ENCODE peak calls at places on chromosomes 6 and 20, in four cellular contexts. One of them, this sample, is unnamed.

GRCh38 chr6:34552620-34553019 is 3.5 kb downstream of the SPDEF start:
- DNase-seq in IMR-90: no peak
- DNase-seq in SK-N-SH: no peak
- DNase-seq in A549: no peak
- DNase-seq in this sample: no peak

GRCh38 chr20:62628691-62629090 is 13.6 kb upstream of the SLCO4A1 start:
- DNase-seq in IMR-90: peak; percentile 13
- DNase-seq in SK-N-SH: peak; percentile 68
- DNase-seq in A549: peak; percentile 18
- DNase-seq in this sample: no peak

GRCh38 chr20:38001981-38002380 is 31.3 kb downstream of the TTI1 start:
- DNase-seq in IMR-90: peak; percentile 51
- DNase-seq in SK-N-SH: no peak
- DNase-seq in A549: no peak
- DNase-seq in this sample: no peak

GRCh38 chr20:38117635-38118034 is 47.4 kb downstream of the TGM2 start:
- DNase-seq in IMR-90: peak; percentile 66
- DNase-seq in SK-N-SH: no peak
- DNase-seq in A549: peak; percentile 61
- DNase-seq in this sample: no peak

GRCh38 chr6:40894962-40895799 is 143.8 kb downstream of the UNC5CL start:
- DNase-seq in IMR-90: peak; percentile 54
- DNase-seq in SK-N-SH: peak; percentile 36
- DNase-seq in A549: peak; percentile 76
- DNase-seq in this sample: no peak

GRCh38 chr20:48725589-48725991 is 102.2 kb downstream of the PREX1 start:
- DNase-seq in IMR-90: peak; percentile 7
- DNase-seq in SK-N-SH: peak; percentile 27
- DNase-seq in A549: peak; percentile 71
- DNase-seq in this sample: no peak

GRCh38 chr20:24747015-24747712 is 201.9 kb upstream of the CST7 start:
- DNase-seq in IMR-90: no peak
- DNase-seq in SK-N-SH: no peak
- DNase-seq in A549: no peak
- DNase-seq in this sample: no peak

GRCh38 chr20:38121741-38122140 is 43.3 kb downstream of the TGM2 start:
- DNase-seq in IMR-90: no peak
- DNase-seq in SK-N-SH: no peak
- DNase-seq in A549: no peak
- DNase-seq in this sample: no peak

GRCh38 chr6:129059650-129060049 is 176.7 kb downstream of the LAMA2 start:
- DNase-seq in IMR-90: no peak
- DNase-seq in SK-N-SH: no peak
- DNase-seq in A549: no peak
- DNase-seq in this sample: no peak

GRCh38 chr20:62508641-62509051 is 32.9 kb upstream of the GATA5 start:
- DNase-seq in IMR-90: no peak
- DNase-seq in SK-N-SH: no peak
- DNase-seq in A549: peak; percentile 46
- DNase-seq in this sample: no peak

GRCh38 chr6:20426177-20427082 is 24.8 kb downstream of the E2F3 start:
- DNase-seq in IMR-90: no peak
- DNase-seq in SK-N-SH: no peak
- DNase-seq in A549: no peak
- DNase-seq in this sample: no peak

GRCh38 chr6:33317418-33317667 is 201 bp downstream of the ZBTB22 start:
- DNase-seq in IMR-90: no peak
- DNase-seq in SK-N-SH: peak; percentile 92
- DNase-seq in A549: no peak
- DNase-seq in this sample: no peak

GRCh38 chr6:161101517-161101916 is 109.9 kb downstream of the MAP3K4 start:
- DNase-seq in IMR-90: peak; percentile 17
- DNase-seq in SK-N-SH: peak; percentile 43
- DNase-seq in A549: no peak
- DNase-seq in this sample: no peak

GRCh38 chr6:158153576-158153975 is 14.5 kb downstream of the SERAC1 start:
- DNase-seq in IMR-90: no peak
- DNase-seq in SK-N-SH: no peak
- DNase-seq in A549: no peak
- DNase-seq in this sample: no peak

GRCh38 chr20:43305749-43306148 is 116.0 kb upstream of the PTPRT start:
- DNase-seq in IMR-90: no peak
- DNase-seq in SK-N-SH: no peak
- DNase-seq in A549: no peak
- DNase-seq in this sample: no peak

GRCh38 chr6:139764498-139764986 is 390.1 kb upstream of the CITED2 start:
- DNase-seq in IMR-90: peak; percentile 99
- DNase-seq in SK-N-SH: no peak
- DNase-seq in A549: peak; percentile 72
- DNase-seq in this sample: peak; percentile 66

GRCh38 chr6:2739335-2739734 is 11.4 kb downstream of the MYLK4 start:
- DNase-seq in IMR-90: peak; percentile 90
- DNase-seq in SK-N-SH: no peak
- DNase-seq in A549: peak; percentile 24
- DNase-seq in this sample: no peak

GRCh38 chr6:31354248-31354647 is 2.7 kb downstream of the HLA-B start:
- DNase-seq in IMR-90: no peak
- DNase-seq in SK-N-SH: no peak
- DNase-seq in A549: no peak
- DNase-seq in this sample: no peak

GRCh38 chr6:152746172-152746553 is 4.4 kb upstream of the VIP start:
- DNase-seq in IMR-90: peak; percentile 59
- DNase-seq in SK-N-SH: no peak
- DNase-seq in A549: peak; percentile 74
- DNase-seq in this sample: no peak

GRCh38 chr6:39003072-39003471 is 45.5 kb upstream of the GLP1R start:
- DNase-seq in IMR-90: no peak
- DNase-seq in SK-N-SH: no peak
- DNase-seq in A549: no peak
- DNase-seq in this sample: no peak

GRCh38 chr20:63734111-63734945 is 2.1 kb upstream of the LIME1 start:
- DNase-seq in IMR-90: no peak
- DNase-seq in SK-N-SH: peak; percentile 14
- DNase-seq in A549: no peak
- DNase-seq in this sample: no peak

GRCh38 chr6:35427851-35428321 is 24.3 kb upstream of the FANCE start:
- DNase-seq in IMR-90: peak; percentile 92
- DNase-seq in SK-N-SH: no peak
- DNase-seq in A549: no peak
- DNase-seq in this sample: no peak

GRCh38 chr6:153618371-153619328 is 420.4 kb upstream of the OPRM1 start:
- DNase-seq in IMR-90: no peak
- DNase-seq in SK-N-SH: no peak
- DNase-seq in A549: no peak
- DNase-seq in this sample: no peak

GRCh38 chr6:156780962-156781705 is 4.0 kb downstream of the ARID1B start:
- DNase-seq in IMR-90: no peak
- DNase-seq in SK-N-SH: no peak
- DNase-seq in A549: no peak
- DNase-seq in this sample: no peak

GRCh38 chr20:59159822-59160740 is 3.5 kb upstream of the ZNF831 start:
- DNase-seq in IMR-90: no peak
- DNase-seq in SK-N-SH: no peak
- DNase-seq in A549: no peak
- DNase-seq in this sample: no peak

GRCh38 chr20:37236462-37236861 is 25.2 kb downstream of the GHRH start:
- DNase-seq in IMR-90: no peak
- DNase-seq in SK-N-SH: no peak
- DNase-seq in A549: no peak
- DNase-seq in this sample: no peak

GRCh38 chr20:51237278-51237677 is 214.4 kb upstream of the KCNG1 start:
- DNase-seq in IMR-90: peak; percentile 4
- DNase-seq in SK-N-SH: no peak
- DNase-seq in A549: no peak
- DNase-seq in this sample: no peak

GRCh38 chr6:21748343-21749063 is 155.0 kb downstream of the SOX4 start:
- DNase-seq in IMR-90: peak; percentile 61
- DNase-seq in SK-N-SH: no peak
- DNase-seq in A549: no peak
- DNase-seq in this sample: no peak

GRCh38 chr20:6976096-6976495 is 208.6 kb downstream of the BMP2 start:
- DNase-seq in IMR-90: no peak
- DNase-seq in SK-N-SH: no peak
- DNase-seq in A549: no peak
- DNase-seq in this sample: no peak

GRCh38 chr6:134293659-134294161 is 24.2 kb downstream of the SGK1 start:
- DNase-seq in IMR-90: no peak
- DNase-seq in SK-N-SH: peak; percentile 33
- DNase-seq in A549: no peak
- DNase-seq in this sample: no peak

GRCh38 chr6:39347906-39348585 is 25.5 kb upstream of the KCNK16 start:
- DNase-seq in IMR-90: peak; percentile 51
- DNase-seq in SK-N-SH: peak; percentile 84
- DNase-seq in A549: peak; percentile 38
- DNase-seq in this sample: no peak

GRCh38 chr6:111686249-111686997 is 80.7 kb upstream of the TRAF3IP2 start:
- DNase-seq in IMR-90: no peak
- DNase-seq in SK-N-SH: peak; percentile 50
- DNase-seq in A549: no peak
- DNase-seq in this sample: no peak

GRCh38 chr20:33506576-33506975 is 16.7 kb downstream of the CBFA2T2 start:
- DNase-seq in IMR-90: no peak
- DNase-seq in SK-N-SH: no peak
- DNase-seq in A549: no peak
- DNase-seq in this sample: no peak

GRCh38 chr20:33503564-33503963 is 13.7 kb downstream of the CBFA2T2 start:
- DNase-seq in IMR-90: no peak
- DNase-seq in SK-N-SH: no peak
- DNase-seq in A549: no peak
- DNase-seq in this sample: no peak

GRCh38 chr20:33507461-33507860 is 17.6 kb downstream of the CBFA2T2 start:
- DNase-seq in IMR-90: no peak
- DNase-seq in SK-N-SH: no peak
- DNase-seq in A549: no peak
- DNase-seq in this sample: no peak
- TF ChIP-seq USF2 in IMR-90: no peak
- TF ChIP-seq USF2 in SK-N-SH: no peak
- TF ChIP-seq USF2 in A549: no peak
- TF ChIP-seq USF2 in this sample: no peak

GRCh38 chr6:73262701-73263569 is at the start of gene KHDC1:
- DNase-seq in IMR-90: peak; percentile 54
- DNase-seq in SK-N-SH: peak; percentile 93
- DNase-seq in A549: peak; percentile 42
- DNase-seq in this sample: no peak
- TF ChIP-seq RCOR1 in IMR-90: no peak
- TF ChIP-seq RCOR1 in SK-N-SH: no peak
- TF ChIP-seq RCOR1 in A549: no peak
- TF ChIP-seq RCOR1 in this sample: no peak

GRCh38 chr6:163714179-163714578 is 299.7 kb downstream of the QKI start:
- DNase-seq in IMR-90: no peak
- DNase-seq in SK-N-SH: no peak
- DNase-seq in A549: no peak
- DNase-seq in this sample: no peak
- TF ChIP-seq USF2 in IMR-90: no peak
- TF ChIP-seq USF2 in SK-N-SH: no peak
- TF ChIP-seq USF2 in A549: no peak
- TF ChIP-seq USF2 in this sample: no peak

GRCh38 chr6:99522531-99522930 is 7.3 kb upstream of the USP45 start:
- DNase-seq in IMR-90: peak; percentile 71
- DNase-seq in SK-N-SH: no peak
- DNase-seq in A549: peak; percentile 68
- DNase-seq in this sample: no peak

GRCh38 chr6:99521557-99522286 is 6.5 kb upstream of the USP45 start:
- DNase-seq in IMR-90: peak; percentile 75
- DNase-seq in SK-N-SH: no peak
- DNase-seq in A549: peak; percentile 2
- DNase-seq in this sample: no peak

GRCh38 chr6:99519446-99519845 is 4.2 kb upstream of the USP45 start:
- DNase-seq in IMR-90: no peak
- DNase-seq in SK-N-SH: no peak
- DNase-seq in A549: no peak
- DNase-seq in this sample: no peak

DNA sequence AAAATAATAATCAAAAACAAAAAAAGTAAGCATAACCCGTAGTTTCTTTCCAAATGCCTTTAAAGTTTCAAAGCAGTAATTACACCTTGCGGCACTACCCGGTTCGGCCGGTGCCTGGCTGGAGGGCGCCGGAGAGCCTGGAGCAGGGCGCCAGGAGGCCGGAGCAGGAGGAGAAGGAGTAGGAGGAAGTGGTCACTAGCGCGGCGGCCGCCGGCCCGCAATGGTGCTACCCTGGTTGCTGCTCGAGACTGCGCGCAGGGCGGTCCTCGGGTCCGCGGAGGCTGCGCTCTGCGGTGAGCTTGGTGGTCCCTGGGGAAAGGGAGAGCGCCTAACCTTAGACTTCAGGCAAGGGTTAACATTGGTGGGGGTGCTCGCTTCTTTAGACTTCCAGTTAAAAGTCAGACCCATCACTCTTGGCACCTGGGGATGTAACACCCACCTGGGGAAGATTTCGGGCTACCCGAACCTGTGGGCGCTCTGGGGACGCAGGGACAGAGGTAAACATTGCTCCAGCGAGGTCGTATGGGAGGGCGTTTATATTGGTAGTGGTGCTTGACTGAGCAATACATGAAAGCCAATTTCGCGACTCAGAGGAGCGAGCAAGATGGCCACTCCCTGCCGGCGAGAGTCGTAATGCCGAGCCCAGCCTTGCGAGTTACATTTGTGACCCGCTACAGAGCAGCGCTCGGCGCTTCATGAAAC is 5.8 kb upstream of the USP45 start:
- DNase-seq in IMR-90: peak; percentile 77
- DNase-seq in SK-N-SH: peak; percentile 88
- DNase-seq in A549: peak; percentile 83
- DNase-seq in this sample: no peak
- TF ChIP-seq RCOR1 in IMR-90: no peak
- TF ChIP-seq RCOR1 in SK-N-SH: no peak
- TF ChIP-seq RCOR1 in A549: no peak
- TF ChIP-seq RCOR1 in this sample: no peak

GRCh38 chr6:144722925-144723324 is 437.8 kb downstream of the UTRN start:
- DNase-seq in IMR-90: no peak
- DNase-seq in SK-N-SH: no peak
- DNase-seq in A549: no peak
- DNase-seq in this sample: no peak
- TF ChIP-seq USF2 in IMR-90: no peak
- TF ChIP-seq USF2 in SK-N-SH: no peak
- TF ChIP-seq USF2 in A549: no peak
- TF ChIP-seq USF2 in this sample: no peak

GRCh38 chr6:164039954-164040375 is 625.4 kb downstream of the QKI start:
- DNase-seq in IMR-90: no peak
- DNase-seq in SK-N-SH: no peak
- DNase-seq in A549: no peak
- DNase-seq in this sample: no peak

GRCh38 chr6:164040994-164041393 is 626.5 kb downstream of the QKI start:
- DNase-seq in IMR-90: no peak
- DNase-seq in SK-N-SH: no peak
- DNase-seq in A549: no peak
- DNase-seq in this sample: no peak

GRCh38 chr6:164037165-164037564 is 622.6 kb downstream of the QKI start:
- DNase-seq in IMR-90: no peak
- DNase-seq in SK-N-SH: no peak
- DNase-seq in A549: no peak
- DNase-seq in this sample: no peak

GRCh38 chr6:164034602-164035140 is 620.2 kb downstream of the QKI start:
- DNase-seq in IMR-90: no peak
- DNase-seq in SK-N-SH: no peak
- DNase-seq in A549: no peak
- DNase-seq in this sample: no peak

GRCh38 chr6:164035912-164036485 is 621.5 kb downstream of the QKI start:
- DNase-seq in IMR-90: no peak
- DNase-seq in SK-N-SH: no peak
- DNase-seq in A549: no peak
- DNase-seq in this sample: no peak
- TF ChIP-seq RCOR1 in IMR-90: no peak
- TF ChIP-seq RCOR1 in SK-N-SH: no peak
- TF ChIP-seq RCOR1 in A549: no peak
- TF ChIP-seq RCOR1 in this sample: no peak